ENCODE peak calls at places on chromosomes 5 and 9, in six cellular contexts. V is mesenchymal stem cell, O is IMR-90, T is H1, U is mesendoderm, F is neuronal stem cell. Z is an unnamed sample.
A peak's percentile ranks its signal among the peaks of the same experiment; 100 is the strongest.

GRCh38 chr9:92726971-92727715 is 37.5 kb downstream of the BICD2 start:
- DNase-seq in V (peak; percentile 73), O (peak; percentile 56), T (peak; percentile 26), U (peak; percentile 54), F (no peak), Z (peak; percentile 37)

GRCh38 chr9:110623462-110624025 is 44.0 kb upstream of the SVEP1 start:
- DNase-seq in V (peak; percentile 76), O (peak; percentile 70), T (peak; percentile 51), U (peak; percentile 66), F (peak; percentile 70), Z (peak; percentile 87)

GRCh38 chr9:27181381-27181780 is 72.4 kb downstream of the TEK start:
- DNase-seq in V (no peak), O (peak; percentile 89), T (no peak), U (no peak), F (no peak), Z (peak; percentile 59)

GRCh38 chr9:99628843-99629242 is 192.8 kb upstream of the NR4A3 start:
- DNase-seq in V (no peak), O (no peak), T (no peak), U (no peak), F (no peak), Z (no peak)

GRCh38 chr5:108983456-108984092 is 235.9 kb downstream of the FER start:
- DNase-seq in V (no peak), O (peak; percentile 71), T (no peak), U (no peak), F (no peak), Z (no peak)

GRCh38 chr5:157288405-157289163 is 22.7 kb downstream of the CYFIP2 start:
- DNase-seq in V (no peak), O (no peak), T (no peak), U (no peak), F (no peak), Z (peak; percentile 84)

GRCh38 chr5:165906879-165907278 is 2384.6 kb upstream of the WWC1 start:
- DNase-seq in V (no peak), O (no peak), T (no peak), U (no peak), F (no peak), Z (no peak)

GRCh38 chr5:178113141-178113787 is at the start of gene N4BP3:
- DNase-seq in V (peak; percentile 53), O (peak; percentile 44), T (peak; percentile 88), U (peak; percentile 91), F (peak; percentile 77), Z (peak; percentile 93)

GRCh38 chr5:111792659-111793058 is 35.7 kb upstream of the NREP start:
- DNase-seq in V (no peak), O (peak; percentile 29), T (no peak), U (no peak), F (no peak), Z (no peak)

GRCh38 chr5:139415221-139415861 is 11.5 kb upstream of the SPATA24 start:
- DNase-seq in V (no peak), O (no peak), T (no peak), U (no peak), F (no peak), Z (no peak)

GRCh38 chr5:133247881-133248642 is 196.2 kb downstream of the HSPA4 start:
- DNase-seq in V (peak; percentile 68), O (peak; percentile 49), T (peak; percentile 64), U (peak; percentile 89), F (peak; percentile 46), Z (peak; percentile 67)

GRCh38 chr9:106305428-106306133 is 557.4 kb upstream of the ZNF462 start:
- DNase-seq in V (no peak), O (no peak), T (no peak), U (peak; percentile 22), F (no peak), Z (no peak)

GRCh38 chr5:14528115-14528514 is 53.5 kb upstream of the OTULINL start:
- DNase-seq in V (no peak), O (no peak), T (no peak), U (no peak), F (no peak), Z (no peak)

GRCh38 chr5:109589239-109589638 is 100.5 kb upstream of the MAN2A1 start:
- DNase-seq in V (no peak), O (no peak), T (no peak), U (no peak), F (no peak), Z (no peak)

GRCh38 chr9:91421022-91421765 is 2.4 kb downstream of the NFIL3 start:
- DNase-seq in V (peak; percentile 67), O (peak; percentile 62), T (peak; percentile 66), U (peak; percentile 63), F (peak; percentile 49), Z (peak; percentile 40)

GRCh38 chr9:38685535-38685934 is 34.4 kb downstream of the FAM240B start:
- DNase-seq in V (no peak), O (no peak), T (no peak), U (no peak), F (no peak), Z (no peak)

GRCh38 chr5:39569857-39570256 is 145.1 kb upstream of the DAB2 start:
- DNase-seq in V (no peak), O (no peak), T (no peak), U (no peak), F (no peak), Z (no peak)

GRCh38 chr5:35152733-35153132 is 77.6 kb downstream of the PRLR start:
- DNase-seq in V (no peak), O (no peak), T (no peak), U (no peak), F (no peak), Z (no peak)

GRCh38 chr9:109264865-109265532 is 55.9 kb downstream of the EPB41L4B start:
- DNase-seq in V (no peak), O (no peak), T (no peak), U (no peak), F (no peak), Z (no peak)

GRCh38 chr5:80408976-80409926 is 1.4 kb downstream of the ZFYVE16 start:
- DNase-seq in V (peak; percentile 43), O (peak; percentile 19), T (no peak), U (no peak), F (no peak), Z (no peak)

GRCh38 chr9:130898552-130898852 is 1.9 kb upstream of the QRFP start:
- DNase-seq in V (no peak), O (no peak), T (no peak), U (no peak), F (no peak), Z (no peak)

GRCh38 chr9:131720330-131720729 is 19.5 kb downstream of the RAPGEF1 start:
- DNase-seq in V (no peak), O (no peak), T (no peak), U (no peak), F (no peak), Z (no peak)

GRCh38 chr5:4514067-4514648 is 626.0 kb upstream of the ADAMTS16 start:
- DNase-seq in V (no peak), O (no peak), T (no peak), U (no peak), F (no peak), Z (no peak)

DNA sequence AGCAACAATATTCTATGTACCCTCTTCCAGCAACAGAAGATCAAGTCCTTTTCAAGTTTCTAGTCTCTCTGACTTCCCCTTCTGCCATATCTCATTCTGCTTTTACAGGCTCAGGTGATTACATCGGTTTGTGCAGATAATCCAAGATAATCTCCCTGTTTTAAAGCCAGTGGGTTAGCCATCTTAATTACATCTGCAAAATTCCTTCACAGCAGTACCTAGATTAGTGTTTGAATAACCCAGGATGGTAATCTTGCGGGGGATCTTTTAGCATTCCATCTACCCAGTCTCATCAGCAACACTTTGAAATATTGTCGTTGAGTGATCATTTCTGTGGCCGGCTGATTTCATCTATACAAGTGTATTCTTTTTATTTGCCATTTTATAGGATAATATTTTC is 130.2 kb downstream of the GHR start:
- DNase-seq in V (no peak), O (no peak), T (no peak), U (peak; percentile 88), F (no peak), Z (peak; percentile 93)
- H3K4me3 ChIP-seq in V (no peak overlapping the region), O (no peak overlapping the region), T (no peak overlapping the region), U (no peak overlapping the region), F (no peak overlapping the region), Z (no peak overlapping the region)

GRCh38 chr9:113622600-113623400 is 159.3 kb downstream of the RGS3 start:
- DNase-seq in V (peak; percentile 93), O (peak; percentile 89), T (peak; percentile 77), U (peak; percentile 98), F (no peak), Z (no peak)
- H2AK5ac ChIP-seq in V (peak overlapping the region; percentile 99), O (peak overlapping the region; percentile 93), T (peak overlapping the region; percentile 2), U (no peak overlapping the region), F (no peak overlapping the region), Z (peak overlapping the region; percentile 50)

GRCh38 chr5:125486634-125487033 is 740.2 kb upstream of the ZNF608 start:
- DNase-seq in V (peak; percentile 51), O (peak; percentile 53), T (no peak), U (no peak), F (no peak), Z (no peak)

GRCh38 chr5:125481506-125482455 is 735.3 kb upstream of the ZNF608 start:
- DNase-seq in V (no peak), O (no peak), T (no peak), U (peak; percentile 47), F (no peak), Z (no peak)

GRCh38 chr5:125485003-125485641 is 738.7 kb upstream of the ZNF608 start:
- DNase-seq in V (peak; percentile 99), O (peak; percentile 97), T (no peak), U (peak; percentile 54), F (peak; percentile 32), Z (peak; percentile 11)

GRCh38 chr5:125483609-125484008 is 737.2 kb upstream of the ZNF608 start:
- DNase-seq in V (no peak), O (no peak), T (no peak), U (no peak), F (no peak), Z (no peak)

DNA sequence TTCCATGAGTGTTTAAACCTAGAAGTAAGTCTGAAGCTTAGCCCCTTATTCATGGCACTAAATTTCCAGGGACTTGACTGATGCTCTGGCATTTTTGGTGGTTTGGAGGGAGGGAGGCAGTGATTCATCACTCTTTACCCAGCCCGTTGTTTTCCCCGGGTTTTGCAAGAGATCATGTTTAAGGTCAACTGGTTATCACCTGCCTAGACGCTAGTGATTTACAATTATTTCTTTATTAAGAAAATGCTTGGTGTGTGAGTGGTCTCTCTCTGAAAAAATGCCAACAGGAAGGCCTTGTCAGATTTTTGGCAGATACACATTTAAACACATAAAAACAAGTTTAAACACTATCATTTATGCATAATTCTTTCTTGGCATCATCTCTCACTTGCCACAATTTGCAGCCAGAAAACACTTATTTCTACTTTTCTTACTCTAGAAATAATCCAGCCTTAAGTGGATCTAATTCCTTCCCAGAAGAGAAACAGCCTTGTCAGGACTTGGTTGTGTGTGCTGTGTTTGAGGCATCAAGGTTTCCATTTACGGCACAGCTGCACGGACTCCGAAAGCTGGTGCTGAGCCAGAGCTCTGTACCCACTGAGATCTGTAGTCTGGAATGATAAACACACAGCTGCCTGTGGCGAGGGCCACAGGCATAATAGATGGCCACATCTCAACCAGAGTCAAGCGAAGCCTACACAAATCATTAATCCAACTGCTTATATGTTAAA is 738.0 kb upstream of the ZNF608 start:
- DNase-seq in V (peak; percentile 98), O (peak; percentile 93), T (no peak), U (no peak), F (no peak), Z (no peak)
- H3K4me3 ChIP-seq in V (no peak overlapping the region), O (peak overlapping the region; percentile 0), T (no peak overlapping the region), U (no peak overlapping the region), F (no peak overlapping the region), Z (no peak overlapping the region)

DNA sequence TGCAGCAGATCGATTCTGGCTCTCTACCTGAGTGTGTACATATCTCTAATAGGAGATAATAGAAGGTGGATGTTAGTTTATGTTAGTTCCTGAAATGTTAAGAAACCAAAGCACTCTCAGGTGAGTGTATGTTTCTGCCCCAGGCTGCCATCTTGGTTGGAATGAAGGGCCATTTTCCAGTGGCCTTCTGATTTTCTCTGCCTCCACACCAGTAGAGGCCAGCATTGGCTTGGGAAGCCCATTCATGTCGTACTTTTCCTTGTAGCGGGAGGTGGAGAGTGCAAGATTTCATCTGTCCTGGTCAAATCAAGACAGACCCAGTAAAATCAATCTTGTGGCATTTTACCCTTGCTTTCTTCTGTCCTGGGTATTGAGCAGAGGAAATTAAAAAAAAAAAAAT is 91.0 kb downstream of the GAS1 start:
- DNase-seq in V (no peak), O (no peak), T (no peak), U (peak; percentile 51), F (no peak), Z (peak; percentile 21)
- H2AK5ac ChIP-seq in V (peak overlapping the region; percentile 9), O (no peak overlapping the region), T (no peak overlapping the region), U (no peak overlapping the region), F (no peak overlapping the region), Z (no peak overlapping the region)